ENCODE peak calls at places on chromosomes 6 and 20, in nine cellular contexts. Z, S, Y, F, O, X, C, T and R are unnamed samples.
A peak's percentile ranks its signal among the peaks of the same experiment; 100 is the strongest.

GRCh38 chr20:58342104-58342945 is 32.8 kb downstream of the RAB22A start:
- DNase-seq in C (peak; percentile 23), X (no peak), F (no peak), O (no peak), Z (peak; percentile 80), T (no peak), Y (no peak), S (no peak), R (peak; percentile 93)

GRCh38 chr20:58645277-58645968 is 5.7 kb upstream of the STX16 start:
- DNase-seq in F (no peak), Z (peak; percentile 86), T (no peak), O (no peak), Y (no peak), X (no peak), S (no peak), C (no peak), R (peak; percentile 81)

GRCh38 chr20:16423311-16424212 is 149.7 kb downstream of the KIF16B start:
- DNase-seq in O (no peak), S (no peak), X (no peak), Y (no peak), T (no peak), F (peak; percentile 49), Z (no peak), C (no peak), R (peak; percentile 6)

GRCh38 chr6:144334150-144334708 is 49.1 kb downstream of the UTRN start:
- DNase-seq in C (no peak), S (peak; percentile 42), Y (no peak), O (peak; percentile 68), Z (no peak), T (peak; percentile 65), F (peak; percentile 27), X (no peak), R (no peak)

GRCh38 chr20:1934162-1934561 is 39.0 kb downstream of the SIRPA start:
- DNase-seq in Y (no peak), Z (peak; percentile 99), S (no peak), T (no peak), F (no peak), X (no peak), C (no peak), O (no peak), R (no peak)

GRCh38 chr20:24781061-24781980 is 167.7 kb upstream of the CST7 start:
- DNase-seq in O (peak; percentile 45), Z (peak; percentile 60), Y (no peak), S (no peak), X (peak; percentile 66), C (no peak), T (no peak), F (peak; percentile 50), R (peak; percentile 23)

GRCh38 chr20:54633374-54633773 is 158.0 kb downstream of the DOK5 start:
- DNase-seq in F (no peak), S (no peak), C (no peak), Z (no peak), Y (no peak), T (no peak), O (no peak), X (no peak), R (no peak)

GRCh38 chr6:5219292-5219691 is 41.5 kb downstream of the LYRM4 start:
- DNase-seq in T (no peak), F (no peak), S (no peak), X (no peak), O (no peak), C (no peak), Z (no peak), Y (no peak), R (no peak)

GRCh38 chr20:50360218-50360672 is 149.9 kb upstream of the PTPN1 start:
- DNase-seq in Y (peak; percentile 51), Z (no peak), S (no peak), C (no peak), T (peak; percentile 76), X (no peak), F (peak; percentile 46), O (no peak), R (no peak)

GRCh38 chr20:62969939-62970306 is 17.4 kb downstream of the SLC17A9 start:
- DNase-seq in T (no peak), X (no peak), Z (no peak), O (no peak), S (no peak), F (no peak), Y (no peak), C (no peak), R (no peak)

GRCh38 chr20:62970307-62971210 is 18.1 kb downstream of the SLC17A9 start:
- DNase-seq in S (no peak), T (no peak), Z (no peak), Y (no peak), O (no peak), C (no peak), X (no peak), F (no peak), R (no peak)

GRCh38 chr20:62973033-62973745 is 20.7 kb downstream of the SLC17A9 start:
- DNase-seq in O (no peak), Y (no peak), Z (no peak), C (no peak), T (no peak), S (no peak), F (no peak), X (no peak), R (no peak)

GRCh38 chr20:62971211-62971949 is 18.9 kb downstream of the SLC17A9 start:
- DNase-seq in Z (no peak), Y (no peak), F (no peak), O (no peak), X (no peak), T (no peak), C (no peak), S (no peak), R (no peak)

GRCh38 chr20:62972270-62973032 is 19.9 kb downstream of the SLC17A9 start:
- DNase-seq in Z (peak; percentile 73), O (peak; percentile 82), S (peak; percentile 75), Y (peak; percentile 92), C (no peak), F (peak; percentile 90), T (peak; percentile 89), X (peak; percentile 90), R (peak; percentile 56)
- H3K4me3 ChIP-seq in Z (peak overlapping the region; percentile 35), O (no peak overlapping the region), S (peak overlapping the region; percentile 36), Y (peak overlapping the region; percentile 45), C (peak overlapping the region; percentile 32), F (no peak overlapping the region), T (peak overlapping the region; percentile 16), X (no peak overlapping the region), R (no peak overlapping the region)

DNA sequence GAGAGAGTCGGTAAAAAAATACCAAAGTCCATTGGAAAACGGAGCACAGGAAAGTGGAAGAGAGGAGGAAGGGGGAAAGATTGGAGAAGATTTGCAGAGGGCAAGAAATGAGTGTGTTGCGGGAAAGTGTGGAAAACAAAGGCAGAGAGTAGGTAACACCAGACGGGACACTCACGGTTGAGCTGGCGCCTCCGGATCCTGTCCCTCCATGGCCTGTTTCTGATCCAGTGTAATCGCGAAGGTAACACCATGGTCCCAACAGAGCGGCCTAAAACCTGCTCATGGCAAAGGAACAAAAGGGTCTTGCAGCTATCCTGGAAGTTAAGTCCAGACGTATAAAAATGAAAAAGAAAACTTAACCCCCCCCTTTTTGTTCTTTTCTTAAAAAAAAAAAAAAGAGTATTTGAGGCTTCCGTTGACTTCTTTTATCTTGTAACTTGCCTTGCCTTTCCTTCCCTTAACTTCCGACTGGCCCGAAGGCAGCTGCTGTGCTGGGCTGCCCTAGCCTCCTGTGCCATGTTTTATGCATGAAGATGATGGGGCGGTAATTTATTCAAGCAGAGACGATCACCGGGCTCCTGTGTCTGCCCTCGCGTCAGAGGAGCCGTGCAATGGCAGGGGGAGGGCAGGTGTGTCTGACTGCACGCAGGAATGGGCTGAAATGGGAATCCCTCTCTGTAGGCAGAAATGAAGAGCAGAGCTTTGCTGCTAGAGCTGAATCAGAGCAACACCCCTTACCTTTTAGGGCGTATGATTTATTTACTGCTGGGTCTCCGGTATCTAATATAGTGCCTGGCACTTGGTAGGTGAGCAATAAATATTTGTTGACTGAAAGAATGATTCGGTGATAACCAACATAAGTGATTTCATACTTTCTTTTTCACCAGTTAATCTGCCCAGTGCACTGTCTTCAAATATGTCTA is 106.2 kb upstream of the RIPOR2 start:
- DNase-seq in Z (no peak), T (peak; percentile 30), S (peak; percentile 20), Y (no peak), F (no peak), C (no peak), O (peak; percentile 70), X (no peak), R (no peak)
- H3K4me3 ChIP-seq in Z (no peak overlapping the region), T (no peak overlapping the region), S (peak overlapping the region; percentile 52), Y (no peak overlapping the region), F (no peak overlapping the region), C (no peak overlapping the region), O (peak overlapping the region; percentile 68), X (no peak overlapping the region), R (no peak overlapping the region)

DNA sequence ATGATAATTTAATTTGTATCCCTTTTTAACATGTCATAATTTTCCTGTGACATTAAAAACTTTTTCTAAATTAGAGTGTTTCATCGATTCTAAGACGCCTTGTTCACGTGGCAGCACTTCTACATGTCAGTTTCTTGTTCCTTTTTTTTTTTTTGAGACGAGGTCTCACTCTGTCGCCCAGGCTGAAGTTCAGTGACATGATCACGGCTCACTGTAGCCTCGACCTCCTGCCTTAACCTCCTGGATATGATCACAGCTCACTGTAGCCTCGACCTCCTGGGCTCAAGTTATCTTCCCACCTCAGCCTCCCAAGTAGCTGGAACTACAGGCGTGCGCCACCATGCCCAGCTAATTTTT is 27.6 kb upstream of the ADRM1 start:
- DNase-seq in T (no peak), C (no peak), F (no peak), X (no peak), Z (no peak), O (no peak), S (no peak), Y (no peak), R (no peak)
- H3K4me3 ChIP-seq in T (no peak overlapping the region), C (no peak overlapping the region), F (no peak overlapping the region), X (no peak overlapping the region), Z (no peak overlapping the region), O (no peak overlapping the region), S (no peak overlapping the region), Y (no peak overlapping the region), R (no peak overlapping the region)

GRCh38 chr6:111486475-111486874 is 3.5 kb upstream of the REV3L start:
- DNase-seq in F (no peak), O (no peak), Y (no peak), X (no peak), T (no peak), Z (no peak), C (no peak), S (no peak), R (no peak)

GRCh38 chr6:111487656-111488055 is 4.6 kb upstream of the REV3L start:
- DNase-seq in Z (peak; percentile 78), Y (no peak), O (peak; percentile 46), F (no peak), T (no peak), S (no peak), C (no peak), X (no peak), R (peak; percentile 95)

GRCh38 chr6:111484655-111484974 is 1.6 kb upstream of the REV3L start:
- DNase-seq in Z (peak; percentile 35), F (no peak), O (peak; percentile 56), C (no peak), X (no peak), S (no peak), Y (no peak), T (no peak), R (no peak)

GRCh38 chr6:111485316-111485715 is 2.3 kb upstream of the REV3L start:
- DNase-seq in F (no peak), T (no peak), S (no peak), O (no peak), Z (peak; percentile 39), C (no peak), Y (no peak), X (no peak), R (no peak)

DNA sequence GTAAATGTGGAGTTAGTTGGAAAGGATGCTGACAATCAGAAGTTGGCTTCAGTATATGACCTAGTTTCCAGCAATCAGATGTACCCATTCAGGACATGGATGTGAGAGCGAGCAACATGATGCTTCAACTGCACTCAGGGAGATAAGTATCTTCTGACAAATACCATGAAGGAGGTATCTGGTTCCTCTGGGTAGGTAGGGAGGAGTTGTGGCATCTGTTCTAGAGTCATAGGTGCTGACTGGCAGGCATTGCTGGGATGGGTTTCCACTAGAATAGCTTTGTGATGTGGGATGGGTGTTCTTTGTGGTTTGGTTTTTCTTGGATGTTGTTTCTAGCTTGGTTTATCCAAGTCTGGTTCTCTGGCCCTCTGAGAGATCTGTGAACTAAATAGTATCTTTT is 3.9 kb upstream of the REV3L start:
- DNase-seq in F (no peak), Y (no peak), O (no peak), X (no peak), C (no peak), T (no peak), S (no peak), Z (peak; percentile 15), R (no peak)
- H3K4me3 ChIP-seq in F (no peak overlapping the region), Y (no peak overlapping the region), O (no peak overlapping the region), X (no peak overlapping the region), C (no peak overlapping the region), T (no peak overlapping the region), S (no peak overlapping the region), Z (no peak overlapping the region), R (no peak overlapping the region)